ENCODE peak calls at places on chromosomes 12 and 14, in eight cellular contexts. V is NT2/D1, E is HCEC 1CT, Q is RCC 7860, Z is T-helper 2 cell, A is NCI-H1092 treated with DMSO at 0.1 percent for 48 hours, X is left lung, H is tibial artery. D is an unnamed sample.

GRCh38 chr14:102588821-102589220 is 3.6 kb upstream of the RCOR1 start:
- DNase-seq in Z (no peak), V (no peak), E (no peak), X (no peak), A (no peak), Q (no peak), H (no peak), D (no peak)

GRCh38 chr12:68613209-68613904 is 2.7 kb downstream of the RAP1B start:
- DNase-seq in H (no peak), Q (no peak), V (no peak), X (no peak), E (no peak), A (no peak), Z (peak), D (peak)

GRCh38 chr12:57993030-57993429 is 51.7 kb downstream of the ATP23 start:
- DNase-seq in A (no peak), X (no peak), V (no peak), Q (no peak), E (no peak), H (no peak), Z (no peak), D (no peak)

GRCh38 chr12:122854554-122854953 is 19.3 kb downstream of the HIP1R start:
- DNase-seq in V (no peak), Z (no peak), H (no peak), Q (no peak), A (no peak), E (no peak), X (no peak), D (peak)

GRCh38 chr12:122544537-122544936 is 17.5 kb downstream of the KNTC1 start:
- DNase-seq in E (no peak), X (no peak), H (no peak), V (no peak), Z (no peak), A (no peak), Q (no peak), D (no peak)

GRCh38 chr14:58362798-58363412 is 32.8 kb upstream of the TOMM20L start:
- DNase-seq in X (no peak), E (peak), A (peak), Z (peak), V (no peak), Q (peak), H (no peak), D (no peak)

GRCh38 chr12:105275997-105276760 is 40.2 kb upstream of the APPL2 start:
- DNase-seq in X (no peak), A (peak), H (no peak), E (no peak), V (peak), Z (no peak), Q (no peak), D (no peak)

GRCh38 chr12:64042901-64043300 is 179.2 kb downstream of the KICS2 start:
- DNase-seq in A (no peak), H (no peak), X (no peak), Z (no peak), Q (no peak), V (no peak), E (no peak), D (no peak)

GRCh38 chr12:63151898-63152700 is 1.1 kb upstream of the AVPR1A start:
- DNase-seq in X (no peak), Q (peak), H (peak), V (peak), E (peak), A (peak), Z (peak), D (no peak)

GRCh38 chr12:38998887-38999482 is 93.6 kb upstream of the CPNE8 start:
- DNase-seq in A (no peak), Z (no peak), X (no peak), V (no peak), E (no peak), Q (no peak), H (no peak), D (no peak)

GRCh38 chr12:79482323-79482722 is 208.4 kb downstream of the PAWR start:
- DNase-seq in X (no peak), E (no peak), V (no peak), A (no peak), Z (no peak), H (no peak), Q (no peak), D (no peak)

GRCh38 chr14:100610511-100611217 is 23.4 kb upstream of the BEGAIN start:
- DNase-seq in H (no peak), V (no peak), Q (no peak), X (no peak), Z (no peak), A (no peak), E (peak), D (no peak)

GRCh38 chr12:65074932-65075331 is 46.2 kb downstream of the WIF1 start:
- DNase-seq in Q (no peak), E (no peak), A (no peak), H (no peak), Z (peak), V (no peak), X (no peak), D (no peak)

GRCh38 chr12:51187370-51187987 is 14.5 kb upstream of the TFCP2 start:
- DNase-seq in H (no peak), Q (no peak), A (no peak), X (no peak), V (no peak), Z (no peak), E (no peak), D (no peak)

GRCh38 chr14:23183076-23183475 is 384 bp downstream of the SLC7A8 start:
- DNase-seq in Q (no peak), A (peak), X (no peak), E (no peak), H (no peak), Z (no peak), V (no peak), D (no peak)

GRCh38 chr14:64698899-64699298 is 5.3 kb upstream of the PLEKHG3 start:
- DNase-seq in A (no peak), E (no peak), H (peak), Q (no peak), Z (peak), V (no peak), X (peak), D (no peak)

GRCh38 chr14:92922883-92923743 is at the start of gene CHGA:
- DNase-seq in A (peak), E (no peak), Q (no peak), Z (peak), V (peak), H (no peak), X (peak), D (no peak)

GRCh38 chr14:60815371-60815770 is 80.8 kb downstream of the MNAT1 start:
- DNase-seq in H (no peak), Z (peak), V (no peak), A (no peak), X (no peak), Q (no peak), E (no peak), D (no peak)

GRCh38 chr12:103423061-103423473 is 72.7 kb downstream of the C12orf42 start:
- DNase-seq in A (peak), V (no peak), Z (no peak), Q (no peak), E (no peak), H (no peak), X (no peak), D (no peak)

GRCh38 chr12:42819801-42820200 is 230.3 kb upstream of the PRICKLE1 start:
- DNase-seq in Z (no peak), Q (no peak), A (no peak), V (no peak), E (no peak), H (no peak), X (no peak), D (no peak)

GRCh38 chr12:132592261-132592970 is 18.0 kb downstream of the LRCOL1 start:
- DNase-seq in E (no peak), H (no peak), X (no peak), A (no peak), V (no peak), Q (no peak), Z (no peak), D (no peak)

GRCh38 chr12:18882690-18883089 is 144.8 kb downstream of the CAPZA3 start:
- DNase-seq in H (no peak), A (no peak), X (no peak), V (no peak), Z (no peak), E (no peak), Q (no peak), D (no peak)

GRCh38 chr14:99195602-99196309 is 76.2 kb downstream of the BCL11B start:
- DNase-seq in X (no peak), Z (no peak), E (no peak), A (peak), H (no peak), V (no peak), Q (no peak), D (no peak)

GRCh38 chr12:51886021-51886710 is 1.7 kb upstream of the ANKRD33 start:
- DNase-seq in A (no peak), H (peak), E (peak), V (no peak), X (peak), Q (peak), Z (peak), D (peak)

GRCh38 chr12:61138381-61138759 is 1121.8 kb upstream of the USP15 start:
- DNase-seq in E (no peak), X (no peak), A (no peak), Z (no peak), V (no peak), H (no peak), Q (no peak), D (no peak)

GRCh38 chr12:81987351-81987750 is 228.2 kb upstream of the PPFIA2 start:
- DNase-seq in E (no peak), V (no peak), A (no peak), Q (no peak), Z (no peak), H (no peak), X (no peak), D (no peak)

GRCh38 chr12:22356231-22356630 is 21.7 kb upstream of the ST8SIA1 start:
- DNase-seq in V (no peak), H (no peak), E (no peak), X (no peak), Z (no peak), A (no peak), Q (no peak), D (no peak)

GRCh38 chr14:32537166-32537565 is 208.1 kb downstream of the AKAP6 start:
- DNase-seq in E (no peak), A (no peak), V (no peak), H (no peak), X (no peak), Q (no peak), Z (no peak), D (no peak)

GRCh38 chr12:55624056-55624455 is 12.6 kb upstream of the OR10P1 start:
- DNase-seq in E (no peak), Q (no peak), H (no peak), V (no peak), X (no peak), Z (peak), A (no peak), D (no peak)

GRCh38 chr12:14803830-14804160 is 325 bp downstream of the C12orf60 start:
- DNase-seq in Z (no peak), Q (no peak), X (no peak), V (no peak), E (no peak), A (peak), H (no peak), D (no peak)

GRCh38 chr14:102795060-102795925 is 18.0 kb downstream of the TRAF3 start:
- DNase-seq in A (peak), E (peak), X (peak), H (peak), Q (peak), V (no peak), Z (peak), D (peak)

GRCh38 chr14:60101801-60102200 is 10.1 kb downstream of the PCNX4 start:
- DNase-seq in E (peak), Z (no peak), X (no peak), Q (no peak), H (no peak), A (no peak), V (no peak), D (no peak)

GRCh38 chr12:78062781-78063180 is 232.1 kb downstream of the NAV3 start:
- DNase-seq in Q (no peak), X (peak), A (no peak), H (no peak), E (peak), V (no peak), Z (no peak), D (no peak)

GRCh38 chr14:94816113-94816512 is 46.2 kb upstream of the GSC start:
- DNase-seq in A (no peak), E (no peak), Z (no peak), Q (no peak), H (no peak), V (no peak), X (no peak), D (no peak)

GRCh38 chr14:50388256-50388931 is 8.3 kb downstream of the CDKL1 start:
- DNase-seq in Q (no peak), H (no peak), X (no peak), E (no peak), Z (no peak), V (peak), A (no peak), D (no peak)

GRCh38 chr12:70052931-70053497 is 190.2 kb upstream of the CNOT2 start:
- DNase-seq in A (no peak), Z (no peak), X (peak), H (peak), Q (peak), V (no peak), E (peak), D (no peak)

GRCh38 chr14:99321955-99322730 is 50.1 kb upstream of the BCL11B start:
- DNase-seq in Q (no peak), Z (no peak), E (no peak), X (no peak), V (no peak), A (no peak), H (no peak), D (no peak)

D was measured in CD8-positive, alpha-beta T cell.